ENCODE peak calls at places on chromosome 9, in six cellular contexts. Y, L, F, K, B and C are unnamed samples.

GRCh38 chr9:5846080-5846479 is 13.2 kb upstream of the ERMP1 start:
- DNase-seq in Y (no peak), L (no peak), F (no peak), K (no peak), B (peak; percentile 89), C (no peak)

GRCh38 chr9:70389642-70390266 is 24.7 kb downstream of the KLF9 start:
- DNase-seq in Y (peak; percentile 56), L (no peak), F (no peak), K (peak; percentile 78), B (no peak), C (peak; percentile 50)

GRCh38 chr9:117305454-117305853 is 109.4 kb downstream of the ASTN2 start:
- DNase-seq in Y (no peak), L (no peak), F (no peak), K (no peak), B (peak; percentile 33), C (no peak)

GRCh38 chr9:121750715-121751623 is 99.5 kb downstream of the DAB2IP start:
- DNase-seq in Y (no peak), L (peak; percentile 57), F (peak; percentile 47), K (no peak), B (no peak), C (no peak)

GRCh38 chr9:134724231-134724911 is 82.8 kb downstream of the COL5A1 start:
- DNase-seq in Y (peak; percentile 67), L (no peak), F (no peak), K (no peak), B (no peak), C (no peak)

GRCh38 chr9:89674667-89675402 is 70.0 kb downstream of the GADD45G start:
- DNase-seq in Y (no peak), L (no peak), F (no peak), K (no peak), B (peak; percentile 99), C (no peak)

GRCh38 chr9:131997779-131998178 is 81.9 kb downstream of the MED27 start:
- DNase-seq in Y (peak; percentile 25), L (no peak), F (no peak), K (no peak), B (no peak), C (no peak)

GRCh38 chr9:95771556-95772280 is 103.8 kb upstream of the ERCC6L2 start:
- DNase-seq in Y (no peak), L (no peak), F (peak; percentile 33), K (no peak), B (peak; percentile 74), C (no peak)

GRCh38 chr9:128689293-128689770 is 310 bp downstream of the SET start:
- DNase-seq in Y (no peak), L (no peak), F (no peak), K (no peak), B (peak; percentile 89), C (no peak)

GRCh38 chr9:71647094-71647591 is 121.2 kb downstream of the CEMIP2 start:
- DNase-seq in Y (peak; percentile 57), L (peak; percentile 13), F (peak; percentile 25), K (peak; percentile 38), B (peak; percentile 38), C (peak; percentile 96)

GRCh38 chr9:129109952-129110739 is 447 bp downstream of the CRAT start:
- DNase-seq in Y (peak; percentile 61), L (no peak), F (no peak), K (no peak), B (peak; percentile 42), C (peak; percentile 4)

GRCh38 chr9:82333671-82334070 is 345.1 kb downstream of the SPATA31D1 start:
- DNase-seq in Y (no peak), L (no peak), F (no peak), K (no peak), B (no peak), C (no peak)

GRCh38 chr9:111074395-111074794 is 36.1 kb upstream of the LPAR1 start:
- DNase-seq in Y (no peak), L (no peak), F (no peak), K (no peak), B (no peak), C (no peak)

GRCh38 chr9:87535817-87536539 is 38.3 kb downstream of the DAPK1 start:
- DNase-seq in Y (no peak), L (no peak), F (no peak), K (peak; percentile 89), B (no peak), C (no peak)

GRCh38 chr9:110048473-110048975 is 159.4 kb downstream of the C9orf152 start:
- DNase-seq in Y (peak; percentile 85), L (peak; percentile 40), F (peak; percentile 54), K (peak; percentile 94), B (peak; percentile 96), C (peak; percentile 92)

GRCh38 chr9:72038408-72038807 is 22.0 kb downstream of the C9orf57 start:
- DNase-seq in Y (no peak), L (no peak), F (no peak), K (no peak), B (peak; percentile 97), C (no peak)

GRCh38 chr9:91606255-91606995 is 182.8 kb upstream of the NFIL3 start:
- DNase-seq in Y (no peak), L (no peak), F (no peak), K (no peak), B (no peak), C (no peak)

GRCh38 chr9:115142502-115143265 is 24.7 kb upstream of the TNC start:
- DNase-seq in Y (peak; percentile 30), L (no peak), F (peak; percentile 59), K (no peak), B (no peak), C (no peak)